ENCODE peak calls at places on chromosomes 1 and 21, in seven cellular contexts. R is colonic mucosa, S is H9, I is endodermal cell, V is keratinocyte, X is kidney, D is neural progenitor cell. F is an unnamed sample.

GRCh38 chr1:119141020-119141424 is 569 bp upstream of the WARS2 start:
- DNase-seq in I (peak), X (peak), S (peak), R (peak), V (no peak), D (peak), F (peak)

GRCh38 chr1:53944469-53945182 is 873 bp downstream of the IFT25 start:
- DNase-seq in R (peak), X (no peak), D (no peak), S (peak), I (peak), V (no peak), F (no peak)

GRCh38 chr1:24551290-24551859 is 4.5 kb upstream of the NCMAP start:
- DNase-seq in V (no peak), D (no peak), S (no peak), R (peak), X (no peak), I (peak), F (no peak)

GRCh38 chr1:15028117-15028516 is 125.4 kb upstream of the TMEM51 start:
- DNase-seq in R (no peak), V (no peak), X (peak), D (peak), S (no peak), I (no peak), F (no peak)

GRCh38 chr1:216705686-216706085 is 17.5 kb downstream of the ESRRG start:
- DNase-seq in D (no peak), R (no peak), S (no peak), V (no peak), X (no peak), I (no peak), F (no peak)

GRCh38 chr1:210822897-210823296 is 311.1 kb downstream of the KCNH1 start:
- DNase-seq in V (no peak), X (no peak), R (no peak), D (no peak), S (no peak), I (no peak), F (no peak)

GRCh38 chr21:15079276-15079675 is 14.5 kb upstream of the NRIP1 start:
- DNase-seq in D (no peak), V (no peak), X (peak), S (no peak), R (no peak), I (no peak), F (no peak)

GRCh38 chr1:31523769-31524168 is 52.5 kb upstream of the TINAGL1 start:
- DNase-seq in S (no peak), D (no peak), V (no peak), I (no peak), R (peak), X (peak), F (no peak)

GRCh38 chr1:16204634-16205332 is 7.7 kb downstream of the ARHGEF19 start:
- DNase-seq in S (peak), V (no peak), I (peak), D (peak), X (no peak), R (peak), F (peak)

GRCh38 chr1:41102208-41102607 is 80.7 kb upstream of the SLFNL1 start:
- DNase-seq in X (peak), I (no peak), S (no peak), R (peak), D (no peak), V (no peak), F (no peak)

GRCh38 chr1:202023033-202023433 is 12.6 kb downstream of the ELF3 start:
- DNase-seq in I (no peak), R (peak), X (peak), S (no peak), D (no peak), V (peak), F (no peak)

GRCh38 chr1:52238887-52239707 is 97.2 kb downstream of the ZFYVE9 start:
- DNase-seq in X (no peak), D (no peak), I (no peak), S (no peak), V (no peak), R (no peak), F (peak)

GRCh38 chr1:39799770-39800470 is 11.3 kb upstream of the BMP8B start:
- DNase-seq in I (peak), V (peak), S (peak), X (peak), D (peak), R (peak), F (peak)

GRCh38 chr1:43597028-43597427 is 52.9 kb upstream of the KDM4A start:
- DNase-seq in S (no peak), I (no peak), R (no peak), V (no peak), X (no peak), D (no peak), F (no peak)

GRCh38 chr1:56709269-56709880 is 64.3 kb downstream of the PRKAA2 start:
- DNase-seq in X (no peak), V (no peak), S (no peak), D (peak), I (no peak), R (no peak), F (peak)

GRCh38 chr1:57835620-57836019 is 411.8 kb upstream of the DAB1 start:
- DNase-seq in V (no peak), S (peak), R (no peak), D (peak), X (no peak), I (peak), F (no peak)

GRCh38 chr1:4084896-4085295 is 184.8 kb upstream of the C1orf174 start:
- DNase-seq in D (no peak), R (no peak), I (no peak), S (no peak), V (no peak), X (no peak), F (no peak)

GRCh38 chr1:9792156-9793042 is 31.4 kb downstream of the CLSTN1 start:
- DNase-seq in I (peak), V (no peak), R (no peak), X (no peak), D (no peak), S (peak), F (no peak)

GRCh38 chr1:232553809-232554208 is 76.1 kb downstream of the SIPA1L2 start:
- DNase-seq in I (peak), V (no peak), S (no peak), D (no peak), X (no peak), R (no peak), F (no peak)

GRCh38 chr1:53984701-53985100 is 33.3 kb downstream of the LDLRAD1 start:
- DNase-seq in D (no peak), R (no peak), I (no peak), V (no peak), X (no peak), S (no peak), F (no peak)

GRCh38 chr1:205451759-205452164 is 4.1 kb downstream of the BLACAT1 start:
- DNase-seq in S (peak), R (no peak), X (no peak), V (no peak), I (peak), D (peak), F (no peak)

GRCh38 chr1:21238141-21238800 is 52.0 kb downstream of the ECE1 start:
- DNase-seq in D (peak), I (no peak), X (no peak), S (no peak), V (no peak), R (no peak), F (no peak)

GRCh38 chr1:83083589-83084224 is 915.2 kb downstream of the TTLL7 start:
- DNase-seq in X (no peak), I (no peak), R (no peak), V (no peak), D (no peak), S (no peak), F (no peak)

GRCh38 chr1:150582371-150582770 is 3.0 kb upstream of the MCL1 start:
- DNase-seq in X (no peak), R (no peak), S (no peak), D (no peak), V (no peak), I (no peak), F (no peak)

GRCh38 chr21:43961382-43961909 is 50.7 kb upstream of the TRAPPC10 start:
- DNase-seq in R (no peak), V (no peak), X (no peak), D (no peak), I (no peak), S (no peak), F (no peak)

DNA sequence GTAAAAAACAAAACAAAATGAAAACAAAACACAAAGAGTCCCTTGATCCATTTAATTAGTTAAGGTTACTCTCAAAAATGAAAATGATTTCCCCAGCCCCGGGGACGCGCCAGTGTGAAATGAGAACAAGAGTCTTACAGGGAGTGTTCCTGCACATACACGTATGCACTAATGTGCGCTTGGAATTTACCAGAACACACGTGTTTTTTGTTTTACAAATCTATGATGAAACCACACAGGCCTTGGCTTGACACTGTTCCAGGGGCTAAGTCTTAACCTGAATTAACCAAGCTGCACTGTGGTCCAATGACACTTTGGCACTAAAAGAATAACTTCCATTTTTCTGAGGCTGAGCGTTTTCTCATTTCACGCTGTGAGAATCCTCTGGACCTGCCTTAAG is 63.7 kb downstream of the SLC45A1 start:
- DNase-seq in D (no peak), R (no peak), V (no peak), X (no peak), S (no peak), I (no peak), F (no peak)
- H3K27ac ChIP-seq in D (peak), R (no peak), V (peak), X (peak), S (no peak), I (no peak), F (no peak)

GRCh38 chr1:224340711-224341384 is 10.9 kb upstream of the NVL start:
- DNase-seq in R (no peak), I (peak), V (no peak), X (peak), D (peak), S (peak), F (no peak)
- H3K9ac ChIP-seq in R (no peak), I (peak), V (peak), X (no peak), D (no peak), S (no peak), F (no peak)

GRCh38 chr1:36157973-36158826 is 2.2 kb downstream of the MAP7D1 start:
- DNase-seq in D (no peak), S (no peak), R (no peak), V (no peak), I (no peak), X (no peak), F (no peak)
- H3K27ac ChIP-seq in D (no peak), S (no peak), R (peak), V (peak), I (no peak), X (peak), F (peak)

DNA sequence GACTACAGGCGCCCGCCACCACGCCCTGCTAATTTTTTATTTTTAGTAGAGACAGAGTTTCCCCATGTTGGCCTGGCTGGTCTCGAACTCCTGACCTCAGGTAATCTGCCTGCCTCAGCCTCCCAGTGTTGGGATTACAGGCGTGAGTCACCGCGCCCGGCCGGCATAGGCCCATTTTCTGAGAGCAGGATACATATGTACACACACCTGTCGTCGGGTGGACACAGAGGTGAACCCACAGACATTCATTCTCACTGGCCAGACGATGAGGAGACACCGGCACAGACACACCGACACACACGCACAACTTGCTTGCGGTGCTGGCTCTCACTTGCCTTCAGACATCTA is 664 bp downstream of the PTCH2 start:
- DNase-seq in D (no peak), S (no peak), X (no peak), I (no peak), V (no peak), R (no peak), F (no peak)
- H3K9ac ChIP-seq in D (no peak), S (no peak), X (no peak), I (peak), V (peak), R (peak), F (no peak)

GRCh38 chr21:31873275-31873695 is 465 bp downstream of the HUNK start:
- DNase-seq in I (peak), D (peak), V (no peak), X (peak), S (peak), R (peak), F (no peak)
- H3K27ac ChIP-seq in I (no peak), D (peak), V (no peak), X (peak), S (no peak), R (peak), F (no peak)

GRCh38 chr1:110328274-110328673 is 10.9 kb upstream of the RBM15 start:
- DNase-seq in S (no peak), X (no peak), V (no peak), I (no peak), R (no peak), D (no peak), F (no peak)
- H3K9ac ChIP-seq in S (no peak), X (no peak), V (no peak), I (no peak), R (no peak), D (no peak), F (no peak)

GRCh38 chr1:223828162-223828848 is 17.4 kb downstream of the TP53BP2 start:
- DNase-seq in D (no peak), S (no peak), X (no peak), R (no peak), I (no peak), V (no peak), F (no peak)

GRCh38 chr1:223825767-223826461 is 19.8 kb downstream of the TP53BP2 start:
- DNase-seq in S (no peak), V (no peak), X (no peak), D (no peak), I (no peak), R (no peak), F (no peak)

GRCh38 chr1:223829678-223830077 is 16.1 kb downstream of the TP53BP2 start:
- DNase-seq in D (no peak), V (no peak), R (no peak), S (no peak), X (no peak), I (no peak), F (no peak)

GRCh38 chr1:223824712-223825111 is 21.0 kb downstream of the TP53BP2 start:
- DNase-seq in I (no peak), X (no peak), S (no peak), R (no peak), D (no peak), V (no peak), F (no peak)

GRCh38 chr1:223827193-223827663 is 18.5 kb downstream of the TP53BP2 start:
- DNase-seq in V (no peak), D (no peak), X (no peak), R (no peak), S (no peak), I (no peak), F (no peak)
- H3K27ac ChIP-seq in V (no peak), D (no peak), X (no peak), R (no peak), S (no peak), I (no peak), F (no peak)

GRCh38 chr1:61100578-61100977 is 18.2 kb downstream of the NFIA start:
- DNase-seq in X (no peak), D (no peak), S (no peak), I (no peak), V (no peak), R (no peak), F (no peak)
- H3K9ac ChIP-seq in X (no peak), D (no peak), S (no peak), I (no peak), V (no peak), R (no peak), F (no peak)

DNA sequence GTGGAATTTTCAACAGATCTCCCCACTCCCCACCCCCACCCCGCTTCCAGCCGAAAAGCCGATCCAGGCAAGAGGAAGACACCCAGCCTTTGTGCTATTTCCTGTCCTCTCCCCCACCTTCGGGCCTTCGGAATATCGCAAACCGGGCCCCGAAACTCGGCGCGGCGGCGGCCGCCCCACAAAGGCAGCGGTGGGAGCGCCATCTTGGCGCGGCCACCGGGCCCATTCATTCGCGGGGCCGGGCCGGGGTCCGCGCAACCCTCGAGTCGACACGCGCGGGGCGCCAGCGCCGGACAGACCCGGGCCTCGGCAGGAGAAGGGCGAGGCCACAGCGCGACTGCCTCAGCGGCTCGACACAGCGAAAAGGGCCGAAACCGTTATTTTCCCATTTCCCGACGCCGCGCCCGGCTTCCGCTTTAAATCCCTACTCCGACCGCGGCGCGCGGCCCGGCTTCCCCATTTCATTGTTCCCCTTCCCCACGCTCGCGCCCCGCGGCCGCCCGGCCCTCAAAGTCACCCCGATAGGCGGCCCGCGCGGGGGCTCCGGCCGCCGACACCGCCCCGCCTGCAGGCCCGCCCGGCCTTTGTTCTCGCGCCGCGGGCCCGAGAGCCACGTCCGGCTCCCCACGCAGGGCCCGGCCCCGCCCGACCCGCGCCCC is 911 bp downstream of the GNB1 start:
- DNase-seq in I (peak), V (no peak), R (peak), X (peak), D (peak), S (no peak), F (peak)
- H3K27ac ChIP-seq in I (peak), V (peak), R (peak), X (peak), D (peak), S (no peak), F (peak)